ENCODE peak calls at places on chromosome 21, in seven cellular contexts. Z is kidney, R is uterus, A is H7, I is OCI-LY7, H is lung, B is heart left ventricle. F is an unnamed sample. For H3K36me3, the result is how much of the 10 kb centered on the place peaks cover.

GRCh38 chr21:29362758-29363157 is 64.0 kb downstream of the BACH1 start:
- DNase-seq in R (no peak), B (no peak), I (no peak), Z (no peak), A (no peak), H (peak), F (no peak)

GRCh38 chr21:15839026-15839425 is 109.2 kb downstream of the USP25 start:
- DNase-seq in Z (no peak), I (no peak), R (no peak), A (no peak), H (no peak), B (no peak), F (no peak)

GRCh38 chr21:16709866-16710550 is 802.8 kb upstream of the CXADR start:
- DNase-seq in B (no peak), H (no peak), Z (no peak), A (no peak), I (no peak), R (peak), F (no peak)

GRCh38 chr21:27812279-27812678 is 845.4 kb upstream of the ADAMTS5 start:
- DNase-seq in B (no peak), H (no peak), R (no peak), Z (no peak), I (no peak), A (no peak), F (no peak)

GRCh38 chr21:26226724-26227123 is 56.2 kb upstream of the APP start:
- DNase-seq in B (no peak), I (no peak), A (no peak), R (no peak), Z (no peak), H (no peak), F (no peak)

GRCh38 chr21:16305686-16306085 is 575.9 kb downstream of the USP25 start:
- DNase-seq in I (no peak), Z (no peak), B (no peak), R (peak), A (no peak), H (no peak), F (peak)

GRCh38 chr21:14070049-14070893 is 140.5 kb downstream of the LIPI start:
- DNase-seq in H (no peak), R (no peak), I (no peak), A (no peak), B (no peak), Z (no peak), F (peak)

GRCh38 chr21:41483973-41484372 is 24.0 kb downstream of the TMPRSS2 start:
- DNase-seq in A (no peak), H (no peak), I (no peak), Z (no peak), B (no peak), R (no peak), F (no peak)

GRCh38 chr21:35051287-35051818 is 2.3 kb upstream of the RUNX1 start:
- DNase-seq in H (peak), B (peak), A (peak), Z (peak), I (peak), R (peak), F (peak)

GRCh38 chr21:41032536-41032935 is 135.4 kb upstream of the BACE2 start:
- DNase-seq in A (no peak), H (no peak), I (no peak), B (no peak), R (no peak), Z (no peak), F (no peak)

GRCh38 chr21:18663663-18664062 is 260.1 kb upstream of the TMPRSS15 start:
- DNase-seq in I (no peak), A (no peak), Z (no peak), R (no peak), B (no peak), H (no peak), F (no peak)

GRCh38 chr21:31514598-31514997 is 144.9 kb upstream of the SOD1 start:
- DNase-seq in B (no peak), I (no peak), A (peak), R (no peak), Z (no peak), H (no peak), F (no peak)

DNA sequence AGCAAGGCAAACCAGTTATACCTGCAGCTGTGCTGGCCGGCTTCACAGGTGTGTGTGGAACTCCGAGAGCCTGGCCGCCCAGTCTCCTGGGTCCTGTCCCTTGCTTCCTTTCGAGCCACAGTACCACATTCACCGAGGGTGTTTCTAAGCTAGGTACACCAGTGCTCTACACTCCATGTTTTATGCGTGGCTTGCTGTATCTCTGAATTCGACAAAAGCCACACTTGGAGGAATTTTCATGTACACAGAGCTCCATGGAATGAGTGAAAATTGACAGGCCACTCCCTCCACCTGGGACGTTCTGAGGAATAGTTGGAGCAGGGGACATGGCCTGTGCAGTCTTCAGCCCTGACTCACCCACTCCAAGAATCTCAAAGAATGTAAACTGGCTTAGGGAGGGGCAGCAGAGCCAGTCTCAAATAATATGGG is 14.0 kb downstream of the ETS2 start:
- DNase-seq in I (no peak), A (no peak), Z (no peak), R (no peak), B (no peak), H (peak), F (no peak)
- H3K36me3 ChIP-seq in I (half or more), A (half or more), Z (half or more), R (under half), B (half or more), H (half or more), F (half or more)

GRCh38 chr21:33278736-33279135 is 12.6 kb downstream of the IL10RB start:
- DNase-seq in R (no peak), Z (no peak), A (no peak), H (no peak), B (no peak), I (no peak), F (no peak)

GRCh38 chr21:33281101-33281652 is 15.0 kb downstream of the IL10RB start:
- DNase-seq in R (no peak), Z (no peak), H (no peak), A (no peak), I (no peak), B (no peak), F (no peak)

GRCh38 chr21:33279330-33279820 is 13.2 kb downstream of the IL10RB start:
- DNase-seq in A (no peak), H (no peak), Z (no peak), I (no peak), R (no peak), B (no peak), F (no peak)
- H3K36me3 ChIP-seq in A (under half), H (under half), Z (under half), I (half or more), R (under half), B (under half), F (under half)

DNA sequence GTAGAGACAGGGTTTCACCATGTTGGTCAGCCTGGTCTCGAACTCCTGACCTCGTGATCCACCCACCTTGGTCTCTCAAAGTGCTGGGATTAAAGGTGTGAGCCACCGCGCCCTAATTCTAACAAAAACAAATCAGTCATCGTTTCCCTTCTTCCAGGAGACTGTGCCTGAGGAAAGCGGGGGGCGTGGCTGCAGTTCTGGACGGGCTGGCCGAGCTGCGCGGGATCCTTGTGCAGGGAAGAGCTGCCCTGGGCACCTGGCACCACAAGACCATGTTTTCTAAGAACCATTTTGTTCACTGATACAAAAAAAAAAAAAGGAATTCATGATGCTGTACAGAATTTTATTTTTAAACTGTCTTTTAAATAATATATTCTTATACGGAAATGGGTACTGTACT is 104.2 kb downstream of the WDR4 start:
- DNase-seq in R (no peak), Z (no peak), B (peak), A (peak), I (no peak), H (no peak), F (no peak)
- H3K36me3 ChIP-seq in R (under half), Z (under half), B (under half), A (under half), I (under half), H (under half), F (under half)

GRCh38 chr21:46219591-46220239 is 8.9 kb downstream of the LSS start:
- DNase-seq in Z (no peak), B (no peak), A (no peak), H (no peak), R (no peak), I (no peak), F (peak)
- H3K36me3 ChIP-seq in Z (under half), B (under half), A (under half), H (under half), R (under half), I (under half), F (half or more)

DNA sequence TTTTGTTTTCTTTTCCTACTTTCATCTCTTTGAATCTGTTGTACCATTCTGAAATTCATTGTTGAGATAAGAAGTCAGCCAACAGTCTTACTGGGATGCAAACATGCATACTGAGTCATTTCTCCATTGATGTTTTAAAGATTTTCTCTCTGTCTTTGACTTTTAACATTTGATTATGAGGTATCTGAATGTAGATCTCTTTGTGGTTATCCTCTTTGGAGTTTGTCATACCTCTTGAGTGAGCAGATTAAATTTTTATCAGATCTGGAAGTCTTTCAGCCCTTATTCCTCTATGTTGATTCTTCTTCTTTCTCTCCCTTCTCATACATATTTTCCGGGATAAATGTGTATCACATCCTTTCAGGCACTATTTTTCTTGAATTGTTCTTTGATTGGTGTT is 406.9 kb upstream of the NCAM2 start:
- DNase-seq in Z (no peak), R (no peak), I (no peak), H (no peak), A (no peak), B (no peak), F (no peak)
- H3K36me3 ChIP-seq in Z (under half), R (under half), I (under half), H (under half), A (under half), B (under half), F (under half)

GRCh38 chr21:37188825-37189224 is 78.3 kb downstream of the VPS26C start:
- DNase-seq in B (no peak), R (no peak), A (no peak), I (no peak), H (no peak), Z (no peak), F (no peak)
- H3K36me3 ChIP-seq in B (under half), R (under half), A (under half), I (half or more), H (under half), Z (under half), F (half or more)